ENCODE peak calls at places on chromosomes 16 and 17, in nine cellular contexts. D is ACHN; Q is Calu3; H is T-helper 1 cell; U is stimulated activated CD4-positive, alpha-beta T cell treated with anti-CD3 and anti-CD28 coated beads, Interleukin-2, amount 100 ng/mL, for 24 hours; C is dermis blood vessel endothelial cell; L is ovary; Z is activated naive CD4-positive, alpha-beta T cell; I is C1 segment of cervical spinal cord. P is an unnamed sample.
A peak's percentile ranks its signal among the peaks of the same experiment; 100 is the strongest.

GRCh38 chr17:63537001-63537400 is 13.3 kb upstream of the DCAF7 start:
- DNase-seq in H (no peak), Q (no peak), Z (no peak), C (no peak), U (no peak), I (no peak), D (no peak), L (no peak), P (no peak)

GRCh38 chr16:21159281-21159951 is 942 bp downstream of the LDAF1 start:
- DNase-seq in D (peak; percentile 41), I (peak; percentile 65), Z (no peak), Q (peak; percentile 80), U (peak; percentile 18), L (peak; percentile 53), C (peak; percentile 9), H (no peak), P (no peak)

GRCh38 chr16:526181-527014 is 1.1 kb upstream of the CAPN15 start:
- DNase-seq in L (peak; percentile 62), Z (peak; percentile 33), U (no peak), C (peak; percentile 58), H (no peak), D (peak; percentile 53), I (no peak), Q (no peak), P (no peak)

GRCh38 chr17:74569392-74570003 is 2.2 kb upstream of the CD300H start:
- DNase-seq in Q (peak; percentile 53), C (no peak), D (peak; percentile 100), I (no peak), H (peak; percentile 38), Z (no peak), L (no peak), U (no peak), P (no peak)

GRCh38 chr16:22116095-22116700 is 23.9 kb downstream of the VWA3A start:
- DNase-seq in U (no peak), Q (no peak), L (no peak), Z (no peak), I (no peak), C (no peak), D (no peak), H (no peak), P (no peak)

GRCh38 chr16:70571623-70572022 is 48.0 kb downstream of the SF3B3 start:
- DNase-seq in L (no peak), D (no peak), C (peak; percentile 20), U (no peak), H (no peak), Q (no peak), Z (no peak), I (no peak), P (no peak)

GRCh38 chr17:78568494-78569115 is 8.6 kb downstream of the DNAH17 start:
- DNase-seq in I (no peak), Q (peak; percentile 30), C (no peak), U (no peak), H (no peak), D (peak; percentile 17), Z (no peak), L (no peak), P (no peak)

GRCh38 chr17:13253746-13254410 is 236.1 kb upstream of the ELAC2 start:
- DNase-seq in L (no peak), H (no peak), D (no peak), I (peak; percentile 18), C (no peak), Z (no peak), Q (no peak), U (no peak), P (no peak)

P was measured in CD4-positive, CD25-positive, alpha-beta regulatory T cell.